ENCODE peak calls at places on chromosomes 6 and 20, in five cellular contexts. One of them, this sample, is unnamed.

GRCh38 chr6:151482290-151482689 is 11.5 kb upstream of the CCDC170 start:
- DNase-seq in NT2/D1: no peak
- DNase-seq in GM23338: no peak
- DNase-seq in CD8-positive, alpha-beta T cell: no peak
- DNase-seq in left ventricle myocardium superior: no peak
- DNase-seq in this sample: no peak

GRCh38 chr20:54219751-54220426 is 12.0 kb downstream of the PFDN4 start:
- DNase-seq in NT2/D1: peak; percentile 35
- DNase-seq in GM23338: peak; percentile 42
- DNase-seq in CD8-positive, alpha-beta T cell: no peak
- DNase-seq in left ventricle myocardium superior: no peak
- DNase-seq in this sample: no peak

GRCh38 chr6:53615633-53616449 is 49.7 kb downstream of the KLHL31 start:
- DNase-seq in NT2/D1: no peak
- DNase-seq in GM23338: peak; percentile 13
- DNase-seq in CD8-positive, alpha-beta T cell: no peak
- DNase-seq in left ventricle myocardium superior: no peak
- DNase-seq in this sample: no peak

GRCh38 chr20:63626424-63627128 is at the start of gene GMEB2:
- DNase-seq in NT2/D1: no peak
- DNase-seq in GM23338: peak; percentile 75
- DNase-seq in CD8-positive, alpha-beta T cell: no peak
- DNase-seq in left ventricle myocardium superior: peak; percentile 89
- DNase-seq in this sample: peak; percentile 96

GRCh38 chr6:1406306-1407058 is 17.1 kb downstream of the FOXF2 start:
- DNase-seq in NT2/D1: no peak
- DNase-seq in GM23338: no peak
- DNase-seq in CD8-positive, alpha-beta T cell: no peak
- DNase-seq in left ventricle myocardium superior: no peak
- DNase-seq in this sample: peak; percentile 48

GRCh38 chr20:20002101-20002998 is 14.8 kb upstream of the NAA20 start:
- DNase-seq in NT2/D1: no peak
- DNase-seq in GM23338: no peak
- DNase-seq in CD8-positive, alpha-beta T cell: no peak
- DNase-seq in left ventricle myocardium superior: no peak
- DNase-seq in this sample: no peak

GRCh38 chr6:130162421-130162820 is 60.3 kb downstream of the SAMD3 start:
- DNase-seq in NT2/D1: no peak
- DNase-seq in GM23338: no peak
- DNase-seq in CD8-positive, alpha-beta T cell: no peak
- DNase-seq in left ventricle myocardium superior: no peak
- DNase-seq in this sample: no peak

GRCh38 chr6:118968416-118968815 is 33.5 kb upstream of the MCM9 start:
- DNase-seq in NT2/D1: no peak
- DNase-seq in GM23338: peak; percentile 60
- DNase-seq in CD8-positive, alpha-beta T cell: no peak
- DNase-seq in left ventricle myocardium superior: no peak
- DNase-seq in this sample: no peak

GRCh38 chr6:154169193-154169847 is 130.3 kb downstream of the OPRM1 start:
- DNase-seq in NT2/D1: no peak
- DNase-seq in GM23338: no peak
- DNase-seq in CD8-positive, alpha-beta T cell: no peak
- DNase-seq in left ventricle myocardium superior: no peak
- DNase-seq in this sample: no peak

GRCh38 chr6:169302255-169302654 is 48.6 kb upstream of the THBS2 start:
- DNase-seq in NT2/D1: no peak
- DNase-seq in GM23338: no peak
- DNase-seq in CD8-positive, alpha-beta T cell: no peak
- DNase-seq in left ventricle myocardium superior: no peak
- DNase-seq in this sample: no peak

GRCh38 chr6:43983632-43984031 is 143.6 kb downstream of the MRPL14 start:
- DNase-seq in NT2/D1: no peak
- DNase-seq in GM23338: no peak
- DNase-seq in CD8-positive, alpha-beta T cell: no peak
- DNase-seq in left ventricle myocardium superior: no peak
- DNase-seq in this sample: peak; percentile 23

GRCh38 chr6:52363222-52363867 is 1.4 kb downstream of the PAQR8 start:
- DNase-seq in NT2/D1: no peak
- DNase-seq in GM23338: no peak
- DNase-seq in CD8-positive, alpha-beta T cell: no peak
- DNase-seq in left ventricle myocardium superior: no peak
- DNase-seq in this sample: no peak

GRCh38 chr6:93036835-93037234 is 382.5 kb downstream of the EPHA7 start:
- DNase-seq in NT2/D1: no peak
- DNase-seq in GM23338: peak; percentile 62
- DNase-seq in CD8-positive, alpha-beta T cell: no peak
- DNase-seq in left ventricle myocardium superior: no peak
- DNase-seq in this sample: peak; percentile 34

GRCh38 chr6:157323114-157323923 is at the start of gene TMEM242:
- DNase-seq in NT2/D1: peak; percentile 80
- DNase-seq in GM23338: peak; percentile 96
- DNase-seq in CD8-positive, alpha-beta T cell: peak; percentile 87
- DNase-seq in left ventricle myocardium superior: peak; percentile 94
- DNase-seq in this sample: peak; percentile 92

GRCh38 chr6:44003345-44004061 is 123.7 kb downstream of the MRPL14 start:
- DNase-seq in NT2/D1: no peak
- DNase-seq in GM23338: peak; percentile 64
- DNase-seq in CD8-positive, alpha-beta T cell: no peak
- DNase-seq in left ventricle myocardium superior: no peak
- DNase-seq in this sample: peak; percentile 78

GRCh38 chr6:20891161-20891560 is 356.9 kb downstream of the CDKAL1 start:
- DNase-seq in NT2/D1: no peak
- DNase-seq in GM23338: no peak
- DNase-seq in CD8-positive, alpha-beta T cell: no peak
- DNase-seq in left ventricle myocardium superior: no peak
- DNase-seq in this sample: no peak